ENCODE peak calls at places on chromosomes 1 and 21, in seven cellular contexts. One of them, this sample, is unnamed.

GRCh38 chr21:31479222-31479621 is 135.2 kb upstream of the TIAM1 start:
- DNase-seq in prostate gland: no peak
- DNase-seq in hepatocyte: no peak
- DNase-seq in fibroblast of mammary gland: no peak
- DNase-seq in mucosa of descending colon: no peak
- DNase-seq in neural crest cell: no peak
- DNase-seq in psoas muscle: no peak
- DNase-seq in this sample: no peak

GRCh38 chr1:161307230-161307768 is 2.5 kb downstream of the MPZ start:
- DNase-seq in prostate gland: no peak
- DNase-seq in hepatocyte: no peak
- DNase-seq in fibroblast of mammary gland: peak
- DNase-seq in mucosa of descending colon: peak
- DNase-seq in neural crest cell: no peak
- DNase-seq in psoas muscle: no peak
- DNase-seq in this sample: peak

GRCh38 chr21:45957986-45958610 is 23.5 kb upstream of the COL6A1 start:
- DNase-seq in prostate gland: no peak
- DNase-seq in hepatocyte: no peak
- DNase-seq in fibroblast of mammary gland: peak
- DNase-seq in mucosa of descending colon: no peak
- DNase-seq in neural crest cell: no peak
- DNase-seq in psoas muscle: no peak
- DNase-seq in this sample: no peak

GRCh38 chr1:19410393-19410792 is 74.9 kb downstream of the CAPZB start:
- DNase-seq in prostate gland: no peak
- DNase-seq in hepatocyte: no peak
- DNase-seq in fibroblast of mammary gland: no peak
- DNase-seq in mucosa of descending colon: no peak
- DNase-seq in neural crest cell: no peak
- DNase-seq in psoas muscle: no peak
- DNase-seq in this sample: no peak

GRCh38 chr1:31064685-31065309 is 720 bp downstream of the PUM1 start:
- DNase-seq in prostate gland: no peak
- DNase-seq in hepatocyte: no peak
- DNase-seq in fibroblast of mammary gland: peak
- DNase-seq in mucosa of descending colon: no peak
- DNase-seq in neural crest cell: peak
- DNase-seq in psoas muscle: no peak
- DNase-seq in this sample: no peak

GRCh38 chr21:45098867-45099266 is 24.5 kb downstream of the ADARB1 start:
- DNase-seq in prostate gland: no peak
- DNase-seq in hepatocyte: no peak
- DNase-seq in fibroblast of mammary gland: peak
- DNase-seq in mucosa of descending colon: no peak
- DNase-seq in neural crest cell: no peak
- DNase-seq in psoas muscle: no peak
- DNase-seq in this sample: no peak

GRCh38 chr1:62391369-62391971 is 45.4 kb upstream of the USP1 start:
- DNase-seq in prostate gland: no peak
- DNase-seq in hepatocyte: peak
- DNase-seq in fibroblast of mammary gland: peak
- DNase-seq in mucosa of descending colon: no peak
- DNase-seq in neural crest cell: peak
- DNase-seq in psoas muscle: no peak
- DNase-seq in this sample: no peak

GRCh38 chr1:2208309-2209239 is 14.0 kb upstream of the FAAP20 start:
- DNase-seq in prostate gland: peak
- DNase-seq in hepatocyte: peak
- DNase-seq in fibroblast of mammary gland: peak
- DNase-seq in mucosa of descending colon: peak
- DNase-seq in neural crest cell: no peak
- DNase-seq in psoas muscle: peak
- DNase-seq in this sample: no peak

GRCh38 chr1:240001177-240001740 is 90.4 kb upstream of the FMN2 start:
- DNase-seq in prostate gland: no peak
- DNase-seq in hepatocyte: no peak
- DNase-seq in fibroblast of mammary gland: peak
- DNase-seq in mucosa of descending colon: no peak
- DNase-seq in neural crest cell: no peak
- DNase-seq in psoas muscle: no peak
- DNase-seq in this sample: no peak

GRCh38 chr1:240008298-240008697 is 83.4 kb upstream of the FMN2 start:
- DNase-seq in prostate gland: no peak
- DNase-seq in hepatocyte: no peak
- DNase-seq in fibroblast of mammary gland: no peak
- DNase-seq in mucosa of descending colon: no peak
- DNase-seq in neural crest cell: no peak
- DNase-seq in psoas muscle: no peak
- DNase-seq in this sample: no peak

GRCh38 chr1:240005997-240006650 is 85.6 kb upstream of the FMN2 start:
- DNase-seq in prostate gland: no peak
- DNase-seq in hepatocyte: no peak
- DNase-seq in fibroblast of mammary gland: no peak
- DNase-seq in mucosa of descending colon: no peak
- DNase-seq in neural crest cell: no peak
- DNase-seq in psoas muscle: no peak
- DNase-seq in this sample: no peak

GRCh38 chr1:240000634-240001033 is 91.0 kb upstream of the FMN2 start:
- DNase-seq in prostate gland: no peak
- DNase-seq in hepatocyte: no peak
- DNase-seq in fibroblast of mammary gland: peak
- DNase-seq in mucosa of descending colon: no peak
- DNase-seq in neural crest cell: no peak
- DNase-seq in psoas muscle: no peak
- DNase-seq in this sample: no peak

GRCh38 chr1:240004086-240004749 is 87.5 kb upstream of the FMN2 start:
- DNase-seq in prostate gland: no peak
- DNase-seq in hepatocyte: no peak
- DNase-seq in fibroblast of mammary gland: peak
- DNase-seq in mucosa of descending colon: no peak
- DNase-seq in neural crest cell: peak
- DNase-seq in psoas muscle: no peak
- DNase-seq in this sample: peak
- TF ChIP-seq CTCF in prostate gland: no peak
- TF ChIP-seq CTCF in hepatocyte: peak
- TF ChIP-seq CTCF in fibroblast of mammary gland: peak
- TF ChIP-seq CTCF in mucosa of descending colon: peak
- TF ChIP-seq CTCF in neural crest cell: peak
- TF ChIP-seq CTCF in psoas muscle: peak
- TF ChIP-seq CTCF in this sample: peak

DNA sequence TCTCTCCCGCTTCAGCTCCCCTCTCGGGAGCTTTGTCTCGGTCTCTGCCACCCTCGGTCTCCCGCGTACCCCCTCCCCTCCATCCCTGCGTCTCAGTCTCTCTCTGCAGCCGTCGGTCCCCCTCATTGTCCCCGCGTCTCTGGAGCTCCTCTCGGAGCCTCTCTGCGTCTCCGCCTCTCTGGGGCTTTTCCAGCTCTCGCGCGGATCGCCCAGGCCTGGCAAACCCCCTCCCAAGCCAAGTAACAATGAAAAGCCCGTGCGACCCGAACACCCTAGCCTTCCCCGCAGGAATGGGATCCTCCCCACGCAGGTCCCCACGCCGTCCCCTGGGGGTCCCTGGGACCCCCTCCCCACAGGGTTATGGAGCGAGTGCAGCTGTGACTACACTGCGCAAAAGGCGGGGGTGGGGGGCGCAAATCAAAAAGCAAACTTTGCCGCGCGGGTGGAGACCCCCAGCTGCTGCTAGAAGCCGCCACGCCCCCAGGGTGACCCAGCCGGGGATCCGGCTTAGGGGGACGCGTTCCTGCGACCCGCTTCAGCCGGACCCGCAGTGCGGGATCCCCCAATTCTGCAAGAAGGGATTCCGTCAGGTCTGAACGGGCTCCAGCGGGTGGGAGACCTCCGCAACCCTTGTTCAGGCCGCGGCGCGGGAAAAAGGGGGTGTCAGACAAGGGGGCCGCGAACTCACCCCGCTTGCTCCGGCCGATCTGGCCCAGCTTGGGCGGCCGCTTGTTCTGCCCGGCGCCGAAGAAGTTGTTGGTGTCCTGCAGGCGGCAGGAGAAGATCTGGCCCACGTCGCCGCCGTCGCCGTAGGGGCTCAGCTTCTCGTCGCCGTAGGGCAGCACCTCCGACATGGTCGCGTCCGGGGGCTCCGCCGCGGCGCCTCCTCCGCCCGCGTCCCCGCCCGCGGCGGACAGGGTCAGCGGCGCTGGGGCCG is 1.2 kb downstream of the CAMK2N1 start:
- DNase-seq in prostate gland: no peak
- DNase-seq in hepatocyte: peak
- DNase-seq in fibroblast of mammary gland: no peak
- DNase-seq in mucosa of descending colon: peak
- DNase-seq in neural crest cell: peak
- DNase-seq in psoas muscle: no peak
- DNase-seq in this sample: no peak
- TF ChIP-seq CTCF in prostate gland: no peak
- TF ChIP-seq CTCF in hepatocyte: no peak
- TF ChIP-seq CTCF in fibroblast of mammary gland: no peak
- TF ChIP-seq CTCF in mucosa of descending colon: no peak
- TF ChIP-seq CTCF in neural crest cell: no peak
- TF ChIP-seq CTCF in psoas muscle: no peak
- TF ChIP-seq CTCF in this sample: no peak

GRCh38 chr1:58515794-58516401 is 30.6 kb downstream of the OMA1 start:
- DNase-seq in prostate gland: peak
- DNase-seq in hepatocyte: peak
- DNase-seq in fibroblast of mammary gland: peak
- DNase-seq in mucosa of descending colon: no peak
- DNase-seq in neural crest cell: peak
- DNase-seq in psoas muscle: peak
- DNase-seq in this sample: peak
- TF ChIP-seq CTCF in prostate gland: peak
- TF ChIP-seq CTCF in hepatocyte: peak
- TF ChIP-seq CTCF in fibroblast of mammary gland: peak
- TF ChIP-seq CTCF in mucosa of descending colon: peak
- TF ChIP-seq CTCF in neural crest cell: peak
- TF ChIP-seq CTCF in psoas muscle: peak
- TF ChIP-seq CTCF in this sample: peak

DNA sequence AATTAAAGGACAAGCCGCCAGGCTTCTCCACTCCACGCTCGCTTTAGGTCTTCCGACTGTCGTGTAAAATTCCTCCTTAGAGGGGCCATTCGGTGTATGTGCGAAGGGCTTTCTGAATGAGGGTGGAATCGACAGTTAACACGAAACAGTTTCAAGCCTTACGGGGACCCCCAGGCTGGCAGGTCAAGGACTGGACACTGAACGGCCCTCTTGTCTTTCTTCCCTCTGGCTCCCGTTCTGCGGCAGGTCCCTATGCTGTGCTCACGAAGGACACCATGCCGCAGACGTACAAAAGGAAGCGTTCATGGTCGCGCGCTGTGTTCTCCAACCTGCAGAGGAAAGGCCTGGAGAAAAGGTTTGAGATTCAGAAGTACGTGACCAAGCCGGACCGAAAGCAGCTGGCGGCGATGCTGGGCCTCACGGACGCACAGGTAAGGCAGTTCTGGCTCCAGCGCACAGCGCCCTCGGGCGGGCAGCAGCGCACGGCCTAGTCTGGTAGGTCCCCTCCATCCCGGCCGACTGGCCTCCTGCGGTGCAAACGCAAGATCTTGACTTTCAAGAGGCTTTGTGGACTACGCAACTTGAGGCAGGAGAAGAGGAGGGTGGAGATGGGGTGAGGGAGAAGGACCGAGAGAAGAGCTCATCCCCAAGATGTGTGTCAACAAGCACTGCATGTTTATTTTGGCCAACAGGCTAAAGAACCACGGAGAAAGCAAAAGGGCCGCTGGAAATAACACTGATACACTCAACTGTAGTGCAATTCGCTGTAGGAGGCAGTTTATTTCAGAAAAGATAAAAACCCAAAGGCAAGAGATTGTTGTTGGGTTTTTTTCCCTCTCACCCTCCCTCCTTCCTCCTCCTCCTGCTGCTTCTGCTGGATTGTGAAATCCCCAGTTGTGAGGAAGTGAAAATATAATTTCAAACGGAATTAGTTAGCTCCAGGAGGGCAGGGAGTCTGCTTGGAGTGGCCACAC is 3.0 kb downstream of the HLX start:
- DNase-seq in prostate gland: no peak
- DNase-seq in hepatocyte: no peak
- DNase-seq in fibroblast of mammary gland: peak
- DNase-seq in mucosa of descending colon: peak
- DNase-seq in neural crest cell: no peak
- DNase-seq in psoas muscle: peak
- DNase-seq in this sample: no peak
- TF ChIP-seq CTCF in prostate gland: no peak
- TF ChIP-seq CTCF in hepatocyte: peak
- TF ChIP-seq CTCF in fibroblast of mammary gland: no peak
- TF ChIP-seq CTCF in mucosa of descending colon: no peak
- TF ChIP-seq CTCF in neural crest cell: peak
- TF ChIP-seq CTCF in psoas muscle: no peak
- TF ChIP-seq CTCF in this sample: no peak

GRCh38 chr1:112700290-112701226 is 6.4 kb downstream of the RHOC start:
- DNase-seq in prostate gland: peak
- DNase-seq in hepatocyte: peak
- DNase-seq in fibroblast of mammary gland: peak
- DNase-seq in mucosa of descending colon: peak
- DNase-seq in neural crest cell: peak
- DNase-seq in psoas muscle: peak
- DNase-seq in this sample: peak
- TF ChIP-seq CTCF in prostate gland: peak
- TF ChIP-seq CTCF in hepatocyte: no peak
- TF ChIP-seq CTCF in fibroblast of mammary gland: no peak
- TF ChIP-seq CTCF in mucosa of descending colon: no peak
- TF ChIP-seq CTCF in neural crest cell: no peak
- TF ChIP-seq CTCF in psoas muscle: no peak
- TF ChIP-seq CTCF in this sample: no peak

GRCh38 chr1:235659186-235659771 is 9.7 kb upstream of the GNG4 start:
- DNase-seq in prostate gland: no peak
- DNase-seq in hepatocyte: no peak
- DNase-seq in fibroblast of mammary gland: no peak
- DNase-seq in mucosa of descending colon: no peak
- DNase-seq in neural crest cell: no peak
- DNase-seq in psoas muscle: no peak
- DNase-seq in this sample: no peak

GRCh38 chr1:235657747-235658526 is 8.4 kb upstream of the GNG4 start:
- DNase-seq in prostate gland: no peak
- DNase-seq in hepatocyte: no peak
- DNase-seq in fibroblast of mammary gland: no peak
- DNase-seq in mucosa of descending colon: no peak
- DNase-seq in neural crest cell: no peak
- DNase-seq in psoas muscle: no peak
- DNase-seq in this sample: no peak

GRCh38 chr1:235669277-235669676 is 19.7 kb upstream of the GNG4 start:
- DNase-seq in prostate gland: no peak
- DNase-seq in hepatocyte: no peak
- DNase-seq in fibroblast of mammary gland: no peak
- DNase-seq in mucosa of descending colon: no peak
- DNase-seq in neural crest cell: no peak
- DNase-seq in psoas muscle: no peak
- DNase-seq in this sample: no peak

GRCh38 chr1:235663628-235664027 is 14.0 kb upstream of the GNG4 start:
- DNase-seq in prostate gland: no peak
- DNase-seq in hepatocyte: no peak
- DNase-seq in fibroblast of mammary gland: no peak
- DNase-seq in mucosa of descending colon: no peak
- DNase-seq in neural crest cell: no peak
- DNase-seq in psoas muscle: no peak
- DNase-seq in this sample: no peak
- TF ChIP-seq CTCF in prostate gland: no peak
- TF ChIP-seq CTCF in hepatocyte: no peak
- TF ChIP-seq CTCF in fibroblast of mammary gland: no peak
- TF ChIP-seq CTCF in mucosa of descending colon: no peak
- TF ChIP-seq CTCF in neural crest cell: no peak
- TF ChIP-seq CTCF in psoas muscle: no peak
- TF ChIP-seq CTCF in this sample: no peak

GRCh38 chr1:50582346-50582745 is 159.1 kb upstream of the DMRTA2 start:
- DNase-seq in prostate gland: no peak
- DNase-seq in hepatocyte: no peak
- DNase-seq in fibroblast of mammary gland: no peak
- DNase-seq in mucosa of descending colon: no peak
- DNase-seq in neural crest cell: no peak
- DNase-seq in psoas muscle: no peak
- DNase-seq in this sample: no peak
- TF ChIP-seq CTCF in prostate gland: no peak
- TF ChIP-seq CTCF in hepatocyte: no peak
- TF ChIP-seq CTCF in fibroblast of mammary gland: no peak
- TF ChIP-seq CTCF in mucosa of descending colon: no peak
- TF ChIP-seq CTCF in neural crest cell: no peak
- TF ChIP-seq CTCF in psoas muscle: no peak
- TF ChIP-seq CTCF in this sample: no peak

This sample was measured in HFF-Myc.